ENCODE peak calls at places on chromosomes 2 and 18, in ten cellular contexts. U is hepatocyte, N is RCC 7860, T is NCI-H510A treated with DMSO at 0.1 percent for 48 hours, M is lung microvascular endothelial cell, G is cardiac muscle cell, J is NCI-H1694 treated with DMSO at 0.1 percent for 48 hours, Z is Calu3, Q is NCI-H748 treated with DMSO at 0.1 percent for 48 hours, F is small intestine. C is an unnamed sample.

GRCh38 chr2:236717120-236717519 is 147.5 kb downstream of the ACKR3 start:
- DNase-seq in T (no peak), G (no peak), Q (no peak), Z (no peak), F (no peak), U (no peak), J (no peak), N (no peak), M (no peak), C (no peak)

GRCh38 chr2:144467479-144468210 is 52.3 kb downstream of the ZEB2 start:
- DNase-seq in J (no peak), T (no peak), U (no peak), N (no peak), F (no peak), M (no peak), G (no peak), Z (no peak), Q (no peak), C (no peak)

GRCh38 chr2:196528486-196529223 is 110.9 kb upstream of the CCDC150 start:
- DNase-seq in U (no peak), T (no peak), M (peak), Q (no peak), N (no peak), Z (no peak), J (no peak), G (no peak), F (no peak), C (no peak)

GRCh38 chr2:135985826-135986393 is 484 bp upstream of the DARS1 start:
- DNase-seq in N (no peak), F (no peak), U (no peak), M (no peak), Z (no peak), T (no peak), G (no peak), J (no peak), Q (no peak), C (no peak)

GRCh38 chr18:34648269-34648668 is 61.8 kb upstream of the DTNA start:
- DNase-seq in G (no peak), U (no peak), M (no peak), F (no peak), T (no peak), N (no peak), Q (peak), Z (no peak), J (no peak), C (no peak)

GRCh38 chr2:24969784-24970183 is 2.0 kb downstream of the DNAJC27 start:
- DNase-seq in T (no peak), U (no peak), Q (no peak), Z (no peak), J (no peak), M (no peak), F (no peak), G (no peak), N (no peak), C (no peak)

GRCh38 chr2:213159768-213160167 is 8.4 kb upstream of the IKZF2 start:
- DNase-seq in M (no peak), U (no peak), J (no peak), F (no peak), Q (no peak), T (no peak), G (no peak), N (no peak), Z (no peak), C (no peak)

GRCh38 chr2:102187191-102188150 is 648 bp downstream of the IL1RL2 start:
- DNase-seq in N (no peak), F (no peak), G (no peak), Z (no peak), Q (no peak), M (peak), U (peak), J (no peak), T (no peak), C (peak)

GRCh38 chr2:33022989-33023731 is 76.4 kb downstream of the LTBP1 start:
- DNase-seq in J (no peak), G (no peak), U (peak), N (peak), M (peak), F (peak), Q (no peak), T (no peak), Z (peak), C (no peak)

GRCh38 chr2:85160946-85161625 is 27.9 kb downstream of the TCF7L1 start:
- DNase-seq in U (no peak), Q (no peak), J (no peak), Z (no peak), N (no peak), T (no peak), G (no peak), M (no peak), F (no peak), C (no peak)

GRCh38 chr18:33195795-33196194 is 244.7 kb downstream of the CCDC178 start:
- DNase-seq in U (no peak), Q (no peak), M (no peak), G (no peak), F (no peak), N (no peak), Z (no peak), T (no peak), J (no peak), C (no peak)

GRCh38 chr2:174631009-174631981 is 33.7 kb upstream of the WIPF1 start:
- DNase-seq in U (no peak), G (no peak), N (peak), Z (no peak), T (no peak), M (no peak), F (no peak), J (no peak), Q (no peak), C (no peak)

GRCh38 chr2:63465633-63466032 is 122.6 kb downstream of the WDPCP start:
- DNase-seq in N (no peak), F (no peak), G (no peak), M (no peak), Q (no peak), T (no peak), Z (no peak), J (no peak), U (no peak), C (no peak)

GRCh38 chr2:189092936-189093335 is 86.6 kb downstream of the COL5A2 start:
- DNase-seq in U (no peak), N (no peak), T (no peak), G (no peak), J (no peak), M (no peak), Q (no peak), Z (no peak), F (no peak), C (no peak)

GRCh38 chr2:189633392-189633811 is 27.9 kb upstream of the ASNSD1 start:
- DNase-seq in U (no peak), N (no peak), F (no peak), T (no peak), Q (no peak), Z (peak), G (no peak), M (peak), J (no peak), C (no peak)

GRCh38 chr18:74346206-74346605 is 30.6 kb downstream of the C18orf63 start:
- DNase-seq in G (no peak), Z (no peak), N (no peak), M (no peak), Q (no peak), U (no peak), F (no peak), T (no peak), J (no peak), C (no peak)

GRCh38 chr2:188217266-188217665 is 74.4 kb upstream of the GULP1 start:
- DNase-seq in M (no peak), J (no peak), U (no peak), N (no peak), F (no peak), Z (no peak), Q (no peak), G (no peak), T (no peak), C (no peak)

GRCh38 chr2:32780961-32781360 is 153.1 kb downstream of the TTC27 start:
- DNase-seq in N (no peak), U (no peak), T (no peak), M (no peak), G (no peak), F (no peak), J (no peak), Z (no peak), Q (no peak), C (no peak)

GRCh38 chr2:209331291-209331844 is 92.5 kb upstream of the MAP2 start:
- DNase-seq in T (peak), U (peak), F (no peak), M (peak), Q (peak), J (peak), Z (peak), N (peak), G (peak), C (no peak)

GRCh38 chr2:139142252-139142651 is 362.1 kb upstream of the NXPH2 start:
- DNase-seq in F (no peak), T (no peak), M (peak), N (no peak), Z (peak), G (peak), Q (no peak), U (peak), J (peak), C (no peak)

GRCh38 chr2:160419776-160420521 is 73.7 kb downstream of the RBMS1 start:
- DNase-seq in Q (no peak), J (no peak), T (no peak), F (no peak), M (peak), G (no peak), U (no peak), N (no peak), Z (no peak), C (no peak)

GRCh38 chr2:108959401-108959800 is 29.6 kb downstream of the EDAR start:
- DNase-seq in T (no peak), M (no peak), J (no peak), G (no peak), N (no peak), Q (no peak), F (no peak), U (no peak), Z (no peak), C (no peak)

GRCh38 chr2:205280630-205281225 is 401.6 kb upstream of the NRP2 start:
- DNase-seq in Q (peak), U (no peak), J (no peak), Z (no peak), M (no peak), G (no peak), T (peak), N (no peak), F (no peak), C (no peak)

GRCh38 chr2:148721520-148721931 is 77.0 kb downstream of the EPC2 start:
- DNase-seq in Z (no peak), G (no peak), F (no peak), J (no peak), M (no peak), U (no peak), T (peak), N (no peak), Q (no peak), C (no peak)

GRCh38 chr2:193584522-193584938 is 1389.8 kb upstream of the TMEFF2 start:
- DNase-seq in J (no peak), M (no peak), G (peak), T (no peak), Q (peak), U (peak), F (peak), N (peak), Z (peak), C (no peak)

GRCh38 chr18:79736230-79736629 is 56.6 kb downstream of the CTDP1 start:
- DNase-seq in F (no peak), Q (no peak), Z (no peak), J (no peak), M (no peak), N (no peak), U (no peak), T (no peak), G (no peak), C (no peak)

C was measured in sciatic nerve.